ENCODE peak calls at places on chromosomes 2 and 18, in nine cellular contexts. O, L, Z, B, T, G, F, Q and P are unnamed samples.

GRCh38 chr2:239731998-239732665 is 293.0 kb downstream of the NDUFA10 start:
- DNase-seq in L (no peak), F (no peak), Z (no peak), O (no peak), Q (no peak), B (no peak), T (no peak), G (no peak), P (no peak)

GRCh38 chr2:216017365-216017764 is 4.0 kb upstream of the MREG start:
- DNase-seq in Z (no peak), L (no peak), Q (no peak), O (peak; percentile 16), B (no peak), F (no peak), T (no peak), G (no peak), P (no peak)

GRCh38 chr2:207869784-207870778 is 100.4 kb upstream of the FZD5 start:
- DNase-seq in B (no peak), G (no peak), T (peak; percentile 78), L (peak; percentile 39), F (peak; percentile 52), Q (no peak), Z (no peak), O (peak; percentile 83), P (no peak)

GRCh38 chr2:70830333-70830732 is 5.3 kb downstream of the CD207 start:
- DNase-seq in G (no peak), B (no peak), O (no peak), Q (no peak), T (no peak), Z (no peak), F (no peak), L (peak; percentile 26), P (no peak)

GRCh38 chr2:241849616-241850543 is 8.8 kb downstream of the PDCD1 start:
- DNase-seq in Z (no peak), Q (no peak), B (no peak), F (no peak), T (no peak), L (no peak), G (no peak), O (no peak), P (no peak)

GRCh38 chr18:35231052-35231451 is 9.8 kb upstream of the ZNF397 start:
- DNase-seq in G (peak; percentile 92), L (peak; percentile 88), B (peak; percentile 33), F (no peak), O (peak; percentile 69), Q (peak; percentile 82), T (peak; percentile 16), Z (peak; percentile 81), P (peak; percentile 87)

GRCh38 chr2:105294844-105295481 is 34.6 kb downstream of the TGFBRAP1 start:
- DNase-seq in T (peak; percentile 48), F (peak; percentile 24), Q (no peak), L (peak; percentile 80), B (no peak), Z (peak; percentile 23), G (peak; percentile 78), O (peak; percentile 66), P (peak; percentile 73)

GRCh38 chr2:144998435-144998834 is 478.5 kb upstream of the ZEB2 start:
- DNase-seq in O (no peak), F (no peak), T (no peak), Z (no peak), G (no peak), B (no peak), L (no peak), Q (no peak), P (no peak)

GRCh38 chr2:148726228-148726627 is 81.7 kb downstream of the EPC2 start:
- DNase-seq in Q (no peak), F (no peak), T (no peak), O (no peak), L (no peak), G (no peak), B (no peak), Z (no peak), P (no peak)

GRCh38 chr2:221911890-221912289 is 339.8 kb upstream of the EPHA4 start:
- DNase-seq in T (no peak), L (no peak), Z (no peak), O (no peak), F (no peak), B (no peak), G (no peak), Q (no peak), P (no peak)

GRCh38 chr2:168697668-168698121 is 104.7 kb upstream of the NOSTRIN start:
- DNase-seq in Z (no peak), G (no peak), F (no peak), O (no peak), Q (no peak), B (no peak), T (no peak), L (peak; percentile 59), P (no peak)

GRCh38 chr18:77300579-77300978 is 50.9 kb downstream of the GALR1 start:
- DNase-seq in G (no peak), T (no peak), Z (no peak), L (no peak), O (no peak), B (no peak), F (no peak), Q (no peak), P (peak; percentile 51)

GRCh38 chr2:206856474-206856873 is 82.8 kb upstream of the CPO start:
- DNase-seq in L (no peak), Q (no peak), T (peak; percentile 19), G (no peak), O (no peak), B (no peak), F (peak; percentile 11), Z (no peak), P (no peak)

GRCh38 chr18:29811519-29811918 is 1231.0 kb downstream of the DSC3 start:
- DNase-seq in Z (no peak), G (no peak), F (no peak), Q (no peak), L (no peak), T (no peak), B (no peak), O (no peak), P (no peak)

GRCh38 chr18:2805970-2806943 is 40.5 kb upstream of the EMILIN2 start:
- DNase-seq in O (no peak), Q (no peak), G (no peak), T (peak; percentile 16), F (peak; percentile 5), L (no peak), Z (no peak), B (no peak), P (no peak)

GRCh38 chr18:78683191-78684010 is 296.2 kb upstream of the SALL3 start:
- DNase-seq in Z (no peak), O (no peak), Q (no peak), F (no peak), L (no peak), G (no peak), T (no peak), B (no peak), P (no peak)

GRCh38 chr2:134365356-134365755 is 111.5 kb downstream of the MGAT5 start:
- DNase-seq in O (peak; percentile 20), G (no peak), B (no peak), Q (no peak), L (no peak), T (no peak), Z (no peak), F (no peak), P (no peak)

GRCh38 chr18:54247488-54248175 is 21.7 kb upstream of the POLI start:
- DNase-seq in G (no peak), Q (peak; percentile 65), B (no peak), O (no peak), F (no peak), Z (no peak), L (no peak), T (no peak), P (no peak)

GRCh38 chr18:6561029-6561861 is 146.5 kb upstream of the L3MBTL4 start:
- DNase-seq in F (peak; percentile 18), O (no peak), Z (no peak), L (peak; percentile 77), G (peak; percentile 38), Q (peak; percentile 49), T (peak; percentile 19), B (no peak), P (no peak)

GRCh38 chr18:6929370-6930102 is 188.1 kb downstream of the LAMA1 start:
- DNase-seq in G (no peak), Z (no peak), Q (no peak), L (no peak), T (no peak), F (no peak), O (no peak), B (no peak), P (no peak)

GRCh38 chr2:190277234-190278112 is 42.2 kb downstream of the HIBCH start:
- DNase-seq in O (peak; percentile 47), Z (no peak), B (no peak), Q (peak; percentile 9), L (peak; percentile 58), T (no peak), F (no peak), G (peak; percentile 33), P (no peak)

GRCh38 chr2:98561902-98562695 is 46.2 kb downstream of the COA5 start:
- DNase-seq in Z (peak; percentile 52), F (no peak), B (no peak), Q (no peak), O (no peak), T (no peak), L (no peak), G (peak; percentile 15), P (no peak)

GRCh38 chr2:109711230-109712125 is 82.6 kb upstream of the RGPD5 start:
- DNase-seq in Q (peak; percentile 14), F (no peak), G (peak; percentile 24), T (no peak), L (no peak), Z (no peak), B (no peak), O (no peak), P (no peak)

GRCh38 chr18:28267878-28268625 is 91.1 kb upstream of the CDH2 start:
- DNase-seq in Z (no peak), Q (no peak), G (no peak), F (peak; percentile 40), O (peak; percentile 5), L (no peak), B (no peak), T (peak; percentile 39), P (no peak)

GRCh38 chr2:98654702-98655488 is 46.5 kb downstream of the UNC50 start:
- DNase-seq in F (no peak), B (no peak), T (no peak), L (no peak), Z (no peak), G (no peak), O (no peak), Q (no peak), P (no peak)

GRCh38 chr2:210302326-210302725 is 12.6 kb downstream of the MYL1 start:
- DNase-seq in G (no peak), F (peak; percentile 26), Q (no peak), L (no peak), T (no peak), O (no peak), B (no peak), Z (no peak), P (no peak)

GRCh38 chr2:231332388-231332787 is 63.1 kb upstream of the B3GNT7 start:
- DNase-seq in G (no peak), T (no peak), L (no peak), F (no peak), Q (no peak), B (no peak), O (no peak), Z (no peak), P (no peak)